ENCODE peak calls at places on chromosomes 6 and 20, in five cellular contexts. One of them, this sample, is unnamed.
A peak's percentile ranks its signal among the peaks of the same experiment; 100 is the strongest.

GRCh38 chr6:4352731-4353130 is 217.4 kb upstream of the ECI2 start:
- DNase-seq in amniotic stem cell: no peak
- DNase-seq in NCI-H1930: no peak
- DNase-seq in HCEC 1CT: no peak
- DNase-seq in choroid plexus epithelial cell: no peak
- DNase-seq in this sample: no peak

GRCh38 chr20:49913399-49914047 is 1.8 kb downstream of the SPATA2 start:
- DNase-seq in amniotic stem cell: no peak
- DNase-seq in NCI-H1930: no peak
- DNase-seq in HCEC 1CT: no peak
- DNase-seq in choroid plexus epithelial cell: no peak
- DNase-seq in this sample: no peak

GRCh38 chr6:100923481-100923880 is 42.4 kb upstream of the ASCC3 start:
- DNase-seq in amniotic stem cell: no peak
- DNase-seq in NCI-H1930: no peak
- DNase-seq in HCEC 1CT: no peak
- DNase-seq in choroid plexus epithelial cell: no peak
- DNase-seq in this sample: no peak

GRCh38 chr6:44431118-44431725 is 43.7 kb downstream of the CDC5L start:
- DNase-seq in amniotic stem cell: peak; percentile 23
- DNase-seq in NCI-H1930: peak; percentile 10
- DNase-seq in HCEC 1CT: peak; percentile 60
- DNase-seq in choroid plexus epithelial cell: peak; percentile 88
- DNase-seq in this sample: no peak

GRCh38 chr6:80174931-80175572 is 68.6 kb downstream of the BCKDHB start:
- DNase-seq in amniotic stem cell: no peak
- DNase-seq in NCI-H1930: no peak
- DNase-seq in HCEC 1CT: peak; percentile 91
- DNase-seq in choroid plexus epithelial cell: peak; percentile 55
- DNase-seq in this sample: no peak

GRCh38 chr20:37055276-37055675 is 40.5 kb downstream of the RBL1 start:
- DNase-seq in amniotic stem cell: no peak
- DNase-seq in NCI-H1930: no peak
- DNase-seq in HCEC 1CT: no peak
- DNase-seq in choroid plexus epithelial cell: no peak
- DNase-seq in this sample: no peak

GRCh38 chr6:157527471-157527907 is 146.5 kb downstream of the ZDHHC14 start:
- DNase-seq in amniotic stem cell: no peak
- DNase-seq in NCI-H1930: no peak
- DNase-seq in HCEC 1CT: no peak
- DNase-seq in choroid plexus epithelial cell: peak; percentile 97
- DNase-seq in this sample: no peak

GRCh38 chr6:118288355-118289124 is 259.6 kb upstream of the PLN start:
- DNase-seq in amniotic stem cell: no peak
- DNase-seq in NCI-H1930: no peak
- DNase-seq in HCEC 1CT: peak; percentile 15
- DNase-seq in choroid plexus epithelial cell: peak; percentile 27
- DNase-seq in this sample: no peak

GRCh38 chr6:64113703-64114102 is 478.1 kb downstream of the PHF3 start:
- DNase-seq in amniotic stem cell: no peak
- DNase-seq in NCI-H1930: no peak
- DNase-seq in HCEC 1CT: no peak
- DNase-seq in choroid plexus epithelial cell: peak; percentile 8
- DNase-seq in this sample: no peak

GRCh38 chr6:22657341-22657985 is 88.1 kb downstream of the HDGFL1 start:
- DNase-seq in amniotic stem cell: no peak
- DNase-seq in NCI-H1930: no peak
- DNase-seq in HCEC 1CT: no peak
- DNase-seq in choroid plexus epithelial cell: no peak
- DNase-seq in this sample: no peak

GRCh38 chr20:16764560-16764959 is 16.4 kb downstream of the OTOR start:
- DNase-seq in amniotic stem cell: no peak
- DNase-seq in NCI-H1930: no peak
- DNase-seq in HCEC 1CT: no peak
- DNase-seq in choroid plexus epithelial cell: no peak
- DNase-seq in this sample: no peak

GRCh38 chr20:52349806-52350205 is 158.2 kb upstream of the ZFP64 start:
- DNase-seq in amniotic stem cell: no peak
- DNase-seq in NCI-H1930: no peak
- DNase-seq in HCEC 1CT: no peak
- DNase-seq in choroid plexus epithelial cell: no peak
- DNase-seq in this sample: no peak

GRCh38 chr6:90068264-90068663 is 174.0 kb downstream of the GJA10 start:
- DNase-seq in amniotic stem cell: no peak
- DNase-seq in NCI-H1930: no peak
- DNase-seq in HCEC 1CT: peak; percentile 35
- DNase-seq in choroid plexus epithelial cell: peak; percentile 90
- DNase-seq in this sample: peak; percentile 5

GRCh38 chr20:37567671-37568588 is 40.3 kb upstream of the BLCAP start:
- DNase-seq in amniotic stem cell: no peak
- DNase-seq in NCI-H1930: peak; percentile 17
- DNase-seq in HCEC 1CT: no peak
- DNase-seq in choroid plexus epithelial cell: peak; percentile 17
- DNase-seq in this sample: no peak

GRCh38 chr6:19860235-19860877 is 23.2 kb downstream of the ID4 start:
- DNase-seq in amniotic stem cell: no peak
- DNase-seq in NCI-H1930: no peak
- DNase-seq in HCEC 1CT: no peak
- DNase-seq in choroid plexus epithelial cell: no peak
- DNase-seq in this sample: no peak

GRCh38 chr20:56207656-56208055 is 40.9 kb upstream of the MC3R start:
- DNase-seq in amniotic stem cell: no peak
- DNase-seq in NCI-H1930: no peak
- DNase-seq in HCEC 1CT: no peak
- DNase-seq in choroid plexus epithelial cell: no peak
- DNase-seq in this sample: no peak

This sample was measured in brain pericyte.